ENCODE peak calls at places on chromosome 13, in eight cellular contexts. V, Z, T, J, P, L, Y and G are unnamed samples.

GRCh38 chr13:114026128-114026880 is 52.4 kb upstream of the C13orf46 start:
- DNase-seq in J (peak), P (no peak), L (no peak), Z (no peak), V (no peak), Y (no peak), T (no peak), G (no peak)

GRCh38 chr13:100438059-100438788 is 150.4 kb downstream of the GGACT start:
- DNase-seq in Z (no peak), P (no peak), L (no peak), T (no peak), Y (no peak), J (no peak), V (no peak), G (no peak)

GRCh38 chr13:32426191-32426980 is 1.5 kb downstream of the N4BP2L1 start:
- DNase-seq in P (peak), Z (no peak), V (no peak), L (no peak), T (peak), Y (peak), J (peak), G (peak)

GRCh38 chr13:114065141-114065925 is 67.1 kb downstream of the RASA3 start:
- DNase-seq in Z (peak), L (peak), T (peak), P (peak), Y (peak), V (peak), J (peak), G (peak)

GRCh38 chr13:41550239-41550638 is 92.9 kb downstream of the RGCC start:
- DNase-seq in P (no peak), Z (no peak), Y (no peak), J (no peak), T (no peak), L (no peak), V (no peak), G (no peak)

GRCh38 chr13:48727252-48728011 is 73.7 kb downstream of the CYSLTR2 start:
- DNase-seq in V (no peak), P (peak), Y (no peak), Z (no peak), J (no peak), L (peak), T (no peak), G (no peak)

GRCh38 chr13:21925720-21926119 is 254.8 kb downstream of the FGF9 start:
- DNase-seq in V (no peak), T (no peak), P (no peak), Y (no peak), J (no peak), L (no peak), Z (no peak), G (no peak)

GRCh38 chr13:50320297-50320862 is 305.1 kb downstream of the KCNRG start:
- DNase-seq in Z (no peak), V (peak), L (peak), P (peak), J (no peak), Y (no peak), T (no peak), G (no peak)

GRCh38 chr13:26584713-26585112 is 27.2 kb downstream of the WASF3 start:
- DNase-seq in J (no peak), Y (no peak), Z (no peak), V (peak), P (peak), T (no peak), L (peak), G (no peak)

GRCh38 chr13:21466527-21466926 is 7.4 kb upstream of the ZDHHC20 start:
- DNase-seq in Z (no peak), L (no peak), V (no peak), P (no peak), Y (no peak), J (no peak), T (no peak), G (no peak)

GRCh38 chr13:35747594-35747993 is 271.1 kb upstream of the MAB21L1 start:
- DNase-seq in P (no peak), L (no peak), Z (no peak), T (no peak), V (no peak), J (no peak), Y (no peak), G (no peak)

GRCh38 chr13:21518617-21519144 is 59.6 kb upstream of the ZDHHC20 start:
- DNase-seq in Z (no peak), V (no peak), L (no peak), Y (no peak), J (no peak), T (no peak), P (no peak), G (no peak)

GRCh38 chr13:98879965-98880364 is 97.9 kb downstream of the DOCK9 start:
- DNase-seq in V (no peak), L (no peak), J (no peak), Z (no peak), P (no peak), Y (no peak), T (no peak), G (no peak)

GRCh38 chr13:60327551-60327950 is 69.5 kb upstream of the TDRD3 start:
- DNase-seq in Z (no peak), J (no peak), L (no peak), V (no peak), Y (no peak), T (no peak), P (no peak), G (no peak)

GRCh38 chr13:81597101-81597500 is 1256.2 kb upstream of the SPRY2 start:
- DNase-seq in Z (no peak), L (no peak), T (no peak), Y (no peak), J (no peak), P (no peak), V (no peak), G (no peak)

GRCh38 chr13:33281951-33282595 is 3.5 kb downstream of the STARD13 start:
- DNase-seq in L (peak), P (peak), Y (no peak), V (peak), T (no peak), Z (no peak), J (peak), G (no peak)

GRCh38 chr13:70188567-70188966 is 80.3 kb upstream of the KLHL1 start:
- DNase-seq in T (no peak), L (no peak), Y (no peak), Z (no peak), V (no peak), J (no peak), P (no peak), G (no peak)